ENCODE peak calls at places on chromosomes 5 and 9, in eight cellular contexts. K is GM10248; E is mucosa of descending colon; U is CD8-positive, alpha-beta memory T cell; R is NCI-H1092 treated with DMSO at 0.1 percent for 48 hours; A is amniotic stem cell; X is mucosa of gallbladder; V is KBM-7. Q is an unnamed sample.

GRCh38 chr5:142641681-142642080 is 44.2 kb downstream of the FGF1 start:
- DNase-seq in R (no peak), U (no peak), E (no peak), V (no peak), A (no peak), X (no peak), K (no peak), Q (no peak)

GRCh38 chr5:50441479-50441815 is 359 bp upstream of the EMB start:
- DNase-seq in X (no peak), U (no peak), E (no peak), R (no peak), K (no peak), V (no peak), A (no peak), Q (no peak)

GRCh38 chr9:73745598-73745997 is 593.9 kb downstream of the ANXA1 start:
- DNase-seq in V (no peak), K (no peak), A (no peak), R (no peak), X (no peak), E (no peak), U (no peak), Q (no peak)

GRCh38 chr9:76044420-76044819 is 153.9 kb downstream of the PCSK5 start:
- DNase-seq in K (no peak), R (no peak), A (no peak), E (no peak), X (no peak), U (no peak), V (no peak), Q (no peak)

GRCh38 chr9:6271508-6272228 is 56.1 kb downstream of the IL33 start:
- DNase-seq in K (no peak), A (no peak), R (no peak), U (no peak), V (no peak), X (no peak), E (no peak), Q (no peak)

GRCh38 chr5:94524841-94525697 is 93.3 kb downstream of the KIAA0825 start:
- DNase-seq in A (no peak), U (no peak), E (no peak), V (peak; percentile 60), K (peak; percentile 30), R (peak; percentile 18), X (no peak), Q (no peak)

GRCh38 chr9:16387382-16387781 is 483.1 kb downstream of the BNC2 start:
- DNase-seq in X (no peak), K (no peak), U (no peak), R (no peak), A (no peak), V (no peak), E (no peak), Q (no peak)

GRCh38 chr5:72443883-72444282 is 63.3 kb downstream of the ZNF366 start:
- DNase-seq in U (no peak), V (no peak), E (no peak), K (no peak), R (no peak), X (no peak), A (no peak), Q (no peak)

GRCh38 chr9:68793605-68794343 is 88.7 kb downstream of the PIP5K1B start:
- DNase-seq in R (no peak), U (no peak), X (no peak), K (peak; percentile 42), E (no peak), V (no peak), A (no peak), Q (no peak)

GRCh38 chr5:177372534-177372896 is 11.7 kb upstream of the SLC34A1 start:
- DNase-seq in E (no peak), U (no peak), X (no peak), A (no peak), R (no peak), V (no peak), K (no peak), Q (no peak)

GRCh38 chr5:86909461-86909881 is 291.7 kb downstream of the COX7C start:
- DNase-seq in A (no peak), X (no peak), K (no peak), U (no peak), R (no peak), E (no peak), V (no peak), Q (no peak)

GRCh38 chr5:79936644-79937216 is 54.3 kb downstream of the MTX3 start:
- DNase-seq in A (no peak), X (no peak), R (no peak), K (no peak), E (no peak), U (no peak), V (no peak), Q (no peak)

GRCh38 chr5:119267958-119268386 is 87.8 kb upstream of the TNFAIP8 start:
- DNase-seq in K (peak; percentile 83), R (peak; percentile 90), U (peak; percentile 74), X (peak; percentile 90), A (peak; percentile 95), E (peak; percentile 91), V (no peak), Q (peak; percentile 95)